ENCODE peak calls at places on chromosome 11, in nine cellular contexts. H, T, R, M, W, A, I, B and Z are unnamed samples.

GRCh38 chr11:18347471-18348125 is 25.2 kb downstream of the GTF2H1 start:
- DNase-seq in H (no peak), T (no peak), R (no peak), M (no peak), W (no peak), A (no peak), I (no peak), B (no peak), Z (no peak)

GRCh38 chr11:126627376-126627775 is 271.9 kb downstream of the ST3GAL4 start:
- DNase-seq in H (no peak), T (no peak), R (no peak), M (no peak), W (no peak), A (no peak), I (no peak), B (no peak), Z (no peak)

GRCh38 chr11:112612283-112612849 is 348.9 kb upstream of the NCAM1 start:
- DNase-seq in H (no peak), T (no peak), R (peak; percentile 3), M (no peak), W (no peak), A (no peak), I (no peak), B (no peak), Z (no peak)

GRCh38 chr11:134609361-134610115 is 197.5 kb upstream of the B3GAT1 start:
- DNase-seq in H (no peak), T (no peak), R (no peak), M (no peak), W (no peak), A (no peak), I (peak; percentile 3), B (no peak), Z (no peak)

GRCh38 chr11:69467196-69467595 is 14.3 kb upstream of the LINC01488 start:
- DNase-seq in H (no peak), T (no peak), R (no peak), M (no peak), W (no peak), A (no peak), I (no peak), B (no peak), Z (no peak)

GRCh38 chr11:133509924-133510697 is 22.2 kb downstream of the OPCML start:
- DNase-seq in H (no peak), T (no peak), R (no peak), M (no peak), W (no peak), A (no peak), I (no peak), B (no peak), Z (no peak)

GRCh38 chr11:8086001-8086479 is 5.0 kb downstream of the TUB start:
- DNase-seq in H (no peak), T (no peak), R (no peak), M (peak; percentile 44), W (no peak), A (no peak), I (no peak), B (peak; percentile 21), Z (no peak)

GRCh38 chr11:33448461-33449130 is 191.4 kb downstream of the HIPK3 start:
- DNase-seq in H (no peak), T (no peak), R (no peak), M (no peak), W (no peak), A (no peak), I (no peak), B (no peak), Z (no peak)

GRCh38 chr11:129442171-129442570 is 66.5 kb downstream of the BARX2 start:
- DNase-seq in H (no peak), T (no peak), R (no peak), M (no peak), W (no peak), A (no peak), I (no peak), B (no peak), Z (no peak)

GRCh38 chr11:14446701-14447169 is 52.9 kb downstream of the COPB1 start:
- DNase-seq in H (peak; percentile 41), T (no peak), R (no peak), M (no peak), W (no peak), A (no peak), I (no peak), B (no peak), Z (no peak)

GRCh38 chr11:116397556-116398167 is 375.1 kb downstream of the BUD13 start:
- DNase-seq in H (peak; percentile 9), T (no peak), R (no peak), M (no peak), W (no peak), A (no peak), I (no peak), B (no peak), Z (no peak)

GRCh38 chr11:93133710-93134109 is 64.1 kb downstream of the SLC36A4 start:
- DNase-seq in H (no peak), T (no peak), R (no peak), M (no peak), W (peak; percentile 48), A (no peak), I (no peak), B (no peak), Z (no peak)

GRCh38 chr11:117830674-117831351 is 6.3 kb upstream of the FXYD2 start:
- DNase-seq in H (no peak), T (no peak), R (no peak), M (no peak), W (no peak), A (no peak), I (no peak), B (no peak), Z (no peak)

GRCh38 chr11:112004389-112004788 is 20.8 kb upstream of the DLAT start:
- DNase-seq in H (peak; percentile 11), T (no peak), R (no peak), M (no peak), W (no peak), A (no peak), I (peak; percentile 8), B (no peak), Z (no peak)

GRCh38 chr11:131064373-131064991 is 148.2 kb upstream of the SNX19 start:
- DNase-seq in H (peak; percentile 15), T (peak; percentile 61), R (peak; percentile 26), M (peak; percentile 40), W (peak; percentile 70), A (no peak), I (peak; percentile 19), B (no peak), Z (no peak)

GRCh38 chr11:63906585-63906984 is 10.4 kb downstream of the RCOR2 start:
- DNase-seq in H (no peak), T (no peak), R (no peak), M (no peak), W (peak; percentile 39), A (peak; percentile 34), I (peak; percentile 63), B (no peak), Z (no peak)

GRCh38 chr11:120339394-120339890 is 3.2 kb downstream of the ARHGEF12 start:
- DNase-seq in H (peak; percentile 21), T (no peak), R (no peak), M (no peak), W (peak; percentile 58), A (no peak), I (peak; percentile 14), B (no peak), Z (no peak)

GRCh38 chr11:84261707-84262106 is 975.5 kb upstream of the CCDC90B start:
- DNase-seq in H (no peak), T (no peak), R (no peak), M (no peak), W (no peak), A (no peak), I (no peak), B (no peak), Z (no peak)

GRCh38 chr11:81470446-81470845 is 1263.2 kb downstream of the FAM181B start:
- DNase-seq in H (no peak), T (no peak), R (no peak), M (no peak), W (no peak), A (no peak), I (no peak), B (no peak), Z (peak; percentile 9)

GRCh38 chr11:120739780-120740179 is 228.2 kb downstream of the GRIK4 start:
- DNase-seq in H (no peak), T (no peak), R (no peak), M (no peak), W (no peak), A (no peak), I (no peak), B (no peak), Z (no peak)

GRCh38 chr11:12698049-12698448 is 23.8 kb downstream of the TEAD1 start:
- DNase-seq in H (no peak), T (no peak), R (no peak), M (no peak), W (no peak), A (no peak), I (no peak), B (no peak), Z (no peak)

GRCh38 chr11:21511835-21512440 is 680.9 kb upstream of the ANO5 start:
- DNase-seq in H (no peak), T (peak; percentile 53), R (peak; percentile 72), M (peak; percentile 67), W (peak; percentile 28), A (peak; percentile 1), I (peak; percentile 44), B (peak; percentile 48), Z (no peak)

GRCh38 chr11:62400281-62400680 is 18.6 kb upstream of the SCGB1A1 start:
- DNase-seq in H (no peak), T (no peak), R (no peak), M (no peak), W (no peak), A (no peak), I (no peak), B (no peak), Z (no peak)